ENCODE peak calls at places on chromosomes 5 and 9, in four cellular contexts. One of them, this sample, is unnamed. For H3K9me3, the result is how much of the 10 kb centered on the place peaks cover.

GRCh38 chr5:9241459-9241858 is 304.4 kb downstream of the SEMA5A start:
- DNase-seq in psoas muscle: no peak
- DNase-seq in lower lobe of right lung: no peak
- DNase-seq in lung: no peak
- DNase-seq in this sample: no peak

GRCh38 chr5:135393229-135393628 is 5.8 kb downstream of the MACROH2A1 start:
- DNase-seq in lung: no peak
- DNase-seq in psoas muscle: no peak
- DNase-seq in lower lobe of right lung: no peak
- DNase-seq in this sample: no peak

GRCh38 chr5:542693-543311 is 18.6 kb upstream of the SLC9A3 start:
- DNase-seq in lung: no peak
- DNase-seq in lower lobe of right lung: peak
- DNase-seq in psoas muscle: peak
- DNase-seq in this sample: no peak

GRCh38 chr9:89357331-89358197 is 39.3 kb downstream of the SECISBP2 start:
- DNase-seq in lower lobe of right lung: no peak
- DNase-seq in lung: no peak
- DNase-seq in psoas muscle: no peak
- DNase-seq in this sample: no peak

GRCh38 chr9:99118782-99119466 is 14.0 kb downstream of the TGFBR1 start:
- DNase-seq in lower lobe of right lung: no peak
- DNase-seq in lung: no peak
- DNase-seq in psoas muscle: peak
- DNase-seq in this sample: no peak

GRCh38 chr9:92612816-92613215 is 57.1 kb downstream of the IPPK start:
- DNase-seq in lung: no peak
- DNase-seq in lower lobe of right lung: no peak
- DNase-seq in psoas muscle: no peak
- DNase-seq in this sample: no peak

GRCh38 chr5:151319334-151319733 is 15.8 kb upstream of the SLC36A3 start:
- DNase-seq in lower lobe of right lung: no peak
- DNase-seq in lung: no peak
- DNase-seq in psoas muscle: peak
- DNase-seq in this sample: no peak

GRCh38 chr9:126613656-126614055 is at the start of gene LMX1B:
- DNase-seq in psoas muscle: peak
- DNase-seq in lower lobe of right lung: no peak
- DNase-seq in lung: no peak
- DNase-seq in this sample: no peak

GRCh38 chr9:31674264-31674663 is 710.2 kb upstream of the ACO1 start:
- DNase-seq in lung: no peak
- DNase-seq in lower lobe of right lung: no peak
- DNase-seq in psoas muscle: no peak
- DNase-seq in this sample: no peak

GRCh38 chr5:127705120-127705892 is 2.1 kb downstream of the CCDC192 start:
- DNase-seq in lower lobe of right lung: no peak
- DNase-seq in lung: no peak
- DNase-seq in psoas muscle: no peak
- DNase-seq in this sample: no peak

GRCh38 chr9:115456515-115456914 is 338.6 kb upstream of the TNC start:
- DNase-seq in lower lobe of right lung: no peak
- DNase-seq in psoas muscle: no peak
- DNase-seq in lung: no peak
- DNase-seq in this sample: no peak

GRCh38 chr5:78060421-78060820 is 234.1 kb downstream of the AP3B1 start:
- DNase-seq in psoas muscle: no peak
- DNase-seq in lung: no peak
- DNase-seq in lower lobe of right lung: no peak
- DNase-seq in this sample: no peak

GRCh38 chr5:178058321-178059012 is 54.9 kb upstream of the N4BP3 start:
- DNase-seq in lung: peak
- DNase-seq in psoas muscle: peak
- DNase-seq in lower lobe of right lung: peak
- DNase-seq in this sample: no peak

GRCh38 chr5:7873216-7873615 is 4.3 kb downstream of the MTRR start:
- DNase-seq in lung: no peak
- DNase-seq in psoas muscle: no peak
- DNase-seq in lower lobe of right lung: no peak
- DNase-seq in this sample: no peak

GRCh38 chr5:173291722-173292658 is 36.2 kb downstream of the STC2 start:
- DNase-seq in psoas muscle: no peak
- DNase-seq in lower lobe of right lung: no peak
- DNase-seq in lung: no peak
- DNase-seq in this sample: no peak

GRCh38 chr5:143860211-143860610 is 48.2 kb downstream of the HMHB1 start:
- DNase-seq in psoas muscle: no peak
- DNase-seq in lung: no peak
- DNase-seq in lower lobe of right lung: no peak
- DNase-seq in this sample: no peak

GRCh38 chr9:134913041-134913712 is 4.5 kb downstream of the FCN1 start:
- DNase-seq in lower lobe of right lung: no peak
- DNase-seq in lung: no peak
- DNase-seq in psoas muscle: peak
- DNase-seq in this sample: no peak

GRCh38 chr9:106772523-106773290 is 90.3 kb upstream of the ZNF462 start:
- DNase-seq in lower lobe of right lung: no peak
- DNase-seq in lung: no peak
- DNase-seq in psoas muscle: no peak
- DNase-seq in this sample: no peak

GRCh38 chr5:159515909-159516415 is 185.7 kb upstream of the IL12B start:
- DNase-seq in lower lobe of right lung: peak
- DNase-seq in psoas muscle: peak
- DNase-seq in lung: peak
- DNase-seq in this sample: peak

DNA sequence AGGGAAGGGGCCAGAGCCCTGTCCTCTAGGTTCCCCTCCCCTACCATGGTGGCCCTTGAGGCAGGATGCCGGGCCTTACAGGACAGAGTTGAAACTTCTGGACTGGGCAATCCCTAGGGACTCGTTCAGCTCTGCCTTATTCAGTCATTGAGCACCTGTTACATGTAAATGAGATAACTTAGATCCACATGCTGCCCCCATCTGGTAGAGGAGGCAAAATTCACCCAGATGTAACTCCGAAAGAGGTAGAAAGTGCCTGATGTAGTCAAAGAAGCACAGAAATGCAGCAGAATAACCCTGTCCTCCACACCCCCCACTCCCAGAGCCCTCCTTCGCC is 1.5 kb downstream of the GGTA1 start:
- DNase-seq in psoas muscle: no peak
- DNase-seq in lung: peak
- DNase-seq in lower lobe of right lung: no peak
- DNase-seq in this sample: peak
- H3K4me3 ChIP-seq in psoas muscle: peak
- H3K4me3 ChIP-seq in lung: no peak
- H3K4me3 ChIP-seq in lower lobe of right lung: peak
- H3K4me3 ChIP-seq in this sample: peak

GRCh38 chr5:12947379-12947778 is 997.1 kb downstream of the DNAH5 start:
- DNase-seq in lung: no peak
- DNase-seq in lower lobe of right lung: no peak
- DNase-seq in psoas muscle: no peak
- DNase-seq in this sample: no peak
- H3K9me3 ChIP-seq in lung: under half
- H3K9me3 ChIP-seq in lower lobe of right lung: under half
- H3K9me3 ChIP-seq in psoas muscle: under half
- H3K9me3 ChIP-seq in this sample: under half

DNA sequence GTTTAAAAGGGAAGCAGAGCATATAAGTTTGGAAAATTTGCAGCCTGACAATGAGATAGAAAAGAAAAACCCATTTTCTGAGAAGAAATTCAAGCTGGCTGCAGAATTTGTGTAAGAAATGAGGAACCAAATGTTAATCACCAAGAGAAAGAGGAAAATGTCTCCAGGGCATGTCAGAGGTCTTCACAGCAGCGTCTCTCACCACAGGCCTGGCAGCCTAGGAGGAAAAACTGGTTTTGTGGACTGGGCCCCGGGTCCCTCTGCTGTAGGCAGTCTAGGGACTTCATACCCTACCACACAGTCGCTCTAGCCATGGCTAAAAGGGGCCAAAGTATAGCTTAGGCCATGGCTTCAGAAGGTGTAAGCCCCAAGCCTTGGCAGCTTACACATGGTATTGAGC is 32.1 kb upstream of the HSD17B4 start:
- DNase-seq in lung: no peak
- DNase-seq in lower lobe of right lung: no peak
- DNase-seq in psoas muscle: no peak
- DNase-seq in this sample: no peak
- H3K4me3 ChIP-seq in lung: no peak
- H3K4me3 ChIP-seq in lower lobe of right lung: no peak
- H3K4me3 ChIP-seq in psoas muscle: no peak
- H3K4me3 ChIP-seq in this sample: no peak

GRCh38 chr5:153275697-153276096 is 214.8 kb upstream of the GRIA1 start:
- DNase-seq in lung: no peak
- DNase-seq in psoas muscle: no peak
- DNase-seq in lower lobe of right lung: no peak
- DNase-seq in this sample: no peak

GRCh38 chr5:153276151-153276550 is 214.3 kb upstream of the GRIA1 start:
- DNase-seq in lower lobe of right lung: no peak
- DNase-seq in psoas muscle: no peak
- DNase-seq in lung: no peak
- DNase-seq in this sample: no peak
- H3K9me3 ChIP-seq in lower lobe of right lung: under half
- H3K9me3 ChIP-seq in psoas muscle: under half
- H3K9me3 ChIP-seq in lung: under half
- H3K9me3 ChIP-seq in this sample: under half

GRCh38 chr5:181081989-181082388 is 41.9 kb downstream of the BTNL9 start:
- DNase-seq in psoas muscle: no peak
- DNase-seq in lung: no peak
- DNase-seq in lower lobe of right lung: no peak
- DNase-seq in this sample: no peak

GRCh38 chr5:181071257-181071656 is 31.2 kb downstream of the BTNL9 start:
- DNase-seq in lower lobe of right lung: no peak
- DNase-seq in lung: no peak
- DNase-seq in psoas muscle: no peak
- DNase-seq in this sample: no peak

DNA sequence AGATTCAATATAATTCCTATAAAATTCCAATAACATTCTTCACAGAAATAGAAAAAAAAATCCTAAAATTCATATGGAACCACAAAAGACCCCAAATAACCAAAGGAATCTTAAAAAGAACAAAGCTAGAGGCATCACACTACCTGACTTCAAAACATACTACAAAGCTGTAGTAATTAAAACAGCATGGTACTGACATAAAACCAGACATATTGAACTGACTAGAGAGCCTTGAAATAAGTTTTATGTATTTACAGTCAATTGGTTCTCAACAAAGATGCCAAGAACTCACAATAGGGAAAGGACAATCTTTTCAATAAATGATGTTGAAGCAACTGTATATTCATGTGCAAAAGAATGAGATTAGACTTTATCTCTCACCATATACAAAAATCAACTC is 36.9 kb downstream of the BTNL9 start:
- DNase-seq in lower lobe of right lung: no peak
- DNase-seq in lung: no peak
- DNase-seq in psoas muscle: no peak
- DNase-seq in this sample: no peak
- H3K4me3 ChIP-seq in lower lobe of right lung: no peak
- H3K4me3 ChIP-seq in lung: no peak
- H3K4me3 ChIP-seq in psoas muscle: no peak
- H3K4me3 ChIP-seq in this sample: no peak

DNA sequence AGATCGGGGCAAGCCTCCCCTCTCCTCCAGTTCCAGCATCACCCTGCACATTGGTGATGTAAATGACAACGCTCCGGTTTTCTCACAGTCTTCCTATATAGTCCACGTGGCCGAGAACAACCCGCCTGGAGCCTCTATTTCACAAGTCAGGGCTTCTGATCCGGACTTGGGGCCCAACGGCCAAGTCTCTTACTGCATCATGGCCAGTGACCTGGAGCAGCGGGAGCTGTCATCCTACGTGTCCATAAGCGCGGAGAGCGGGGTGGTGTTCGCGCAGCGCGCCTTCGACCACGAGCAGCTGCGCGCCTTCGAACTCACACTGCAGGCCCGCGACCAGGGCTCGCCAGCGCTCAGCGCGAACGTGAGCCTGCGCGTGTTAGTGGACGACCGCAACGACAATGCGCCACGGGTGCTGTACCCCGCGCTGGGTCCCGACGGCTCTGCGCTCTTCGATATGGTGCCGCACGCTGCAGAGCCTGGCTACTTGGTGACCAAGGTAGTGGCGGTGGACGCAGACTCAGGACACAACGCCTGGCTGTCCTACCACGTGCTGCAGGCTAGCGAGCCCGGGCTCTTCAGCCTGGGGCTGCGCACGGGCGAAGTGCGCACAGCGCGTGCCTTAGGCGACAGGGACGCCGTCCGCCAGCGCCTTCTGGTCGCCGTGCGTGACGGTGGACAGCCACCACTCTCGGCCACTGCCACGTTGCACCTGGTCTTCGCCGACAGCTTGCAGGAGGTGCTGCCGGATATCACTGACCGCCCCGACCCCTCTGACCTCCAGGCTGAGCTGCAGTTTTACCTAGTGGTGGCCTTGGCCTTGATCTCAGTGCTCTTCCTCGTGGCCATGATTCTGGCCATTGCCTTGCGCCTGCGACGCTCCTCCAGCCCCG is 1.9 kb downstream of the PCDHGB4 start:
- DNase-seq in psoas muscle: no peak
- DNase-seq in lower lobe of right lung: no peak
- DNase-seq in lung: no peak
- DNase-seq in this sample: no peak
- H3K9me3 ChIP-seq in psoas muscle: under half
- H3K9me3 ChIP-seq in lower lobe of right lung: half or more
- H3K9me3 ChIP-seq in lung: under half
- H3K9me3 ChIP-seq in this sample: under half